ENCODE peak calls at places on chromosome 2, in six cellular contexts. X is kidney epithelial cell; D is stimulated activated naive CD4-positive, alpha-beta T cell; O is activated naive CD8-positive, alpha-beta T cell treated with anti-CD3 and anti-CD28 coated beads for 36 hours; G is SW480; F is effector CD4-positive, alpha-beta T cell. L is an unnamed sample.

GRCh38 chr2:207815254-207815653 is 45.5 kb upstream of the FZD5 start:
- DNase-seq in X (no peak), D (no peak), O (no peak), G (no peak), F (no peak), L (no peak)

GRCh38 chr2:233838251-233838650 is 16.1 kb downstream of the HJURP start:
- DNase-seq in X (no peak), D (no peak), O (no peak), G (no peak), F (no peak), L (no peak)

GRCh38 chr2:9473308-9473984 is 905 bp upstream of the IAH1 start:
- DNase-seq in X (no peak), D (no peak), O (peak), G (peak), F (no peak), L (peak)

GRCh38 chr2:172901913-172902312 is 166.3 kb downstream of the RAPGEF4 start:
- DNase-seq in X (no peak), D (no peak), O (no peak), G (no peak), F (no peak), L (no peak)

GRCh38 chr2:172635548-172635947 is 79.7 kb downstream of the PDK1 start:
- DNase-seq in X (no peak), D (no peak), O (no peak), G (no peak), F (no peak), L (no peak)

GRCh38 chr2:230885467-230886130 is 20.9 kb downstream of the ITM2C start:
- DNase-seq in X (no peak), D (no peak), O (peak), G (no peak), F (no peak), L (no peak)

GRCh38 chr2:102226612-102227351 is 40.0 kb downstream of the IL1RL2 start:
- DNase-seq in X (no peak), D (no peak), O (no peak), G (no peak), F (no peak), L (no peak)

GRCh38 chr2:196105956-196106355 is 37.3 kb upstream of the DNAH7 start:
- DNase-seq in X (no peak), D (no peak), O (no peak), G (no peak), F (no peak), L (no peak)

GRCh38 chr2:133667085-133667484 is 98.8 kb upstream of the NCKAP5 start:
- DNase-seq in X (peak), D (no peak), O (no peak), G (no peak), F (no peak), L (no peak)

GRCh38 chr2:190412971-190413370 is 4.8 kb downstream of the MFSD6 start:
- DNase-seq in X (no peak), D (no peak), O (no peak), G (no peak), F (no peak), L (no peak)

GRCh38 chr2:166234112-166234846 is 106.5 kb upstream of the SCN1A start:
- DNase-seq in X (peak), D (no peak), O (no peak), G (no peak), F (no peak), L (no peak)

GRCh38 chr2:86233464-86233863 is 34.2 kb downstream of the MRPL35 start:
- DNase-seq in X (no peak), D (no peak), O (no peak), G (no peak), F (no peak), L (no peak)

GRCh38 chr2:72932045-72932444 is 14.7 kb downstream of the EMX1 start:
- DNase-seq in X (no peak), D (no peak), O (no peak), G (no peak), F (no peak), L (no peak)

GRCh38 chr2:134198006-134198634 is 55.8 kb upstream of the MGAT5 start:
- DNase-seq in X (no peak), D (no peak), O (no peak), G (no peak), F (no peak), L (no peak)

GRCh38 chr2:9234680-9235387 is 28.2 kb downstream of the ASAP2 start:
- DNase-seq in X (peak), D (no peak), O (no peak), G (peak), F (no peak), L (no peak)

GRCh38 chr2:201257381-201257940 is 2.9 kb upstream of the CASP8 start:
- DNase-seq in X (no peak), D (peak), O (peak), G (peak), F (peak), L (peak)

GRCh38 chr2:85131116-85131515 is 2.1 kb upstream of the TCF7L1 start:
- DNase-seq in X (no peak), D (no peak), O (peak), G (no peak), F (no peak), L (no peak)

GRCh38 chr2:72933646-72934151 is 16.4 kb downstream of the EMX1 start:
- DNase-seq in X (no peak), D (no peak), O (no peak), G (no peak), F (no peak), L (no peak)

GRCh38 chr2:136131961-136132839 is 14.3 kb upstream of the CXCR4 start:
- DNase-seq in X (no peak), D (peak), O (peak), G (no peak), F (peak), L (peak)

GRCh38 chr2:118808429-118808809 is 39.0 kb downstream of the EN1 start:
- DNase-seq in X (no peak), D (no peak), O (no peak), G (no peak), F (no peak), L (no peak)

GRCh38 chr2:45008296-45009129 is 739 bp downstream of the SIX2 start:
- DNase-seq in X (no peak), D (no peak), O (no peak), G (peak), F (no peak), L (no peak)

GRCh38 chr2:105924271-105924670 is 179.6 kb downstream of the NCK2 start:
- DNase-seq in X (no peak), D (no peak), O (no peak), G (no peak), F (no peak), L (no peak)

GRCh38 chr2:107712857-107713256 is 113.8 kb upstream of the RGPD4 start:
- DNase-seq in X (no peak), D (no peak), O (no peak), G (peak), F (no peak), L (no peak)

L was measured in central memory CD4-positive, alpha-beta T cell.